ENCODE peak calls at places on chromosomes 6 and 20, in seven cellular contexts. T, H, E, B, X, U and L are unnamed samples.

GRCh38 chr6:45724511-45724910 is 291.1 kb downstream of the CLIC5 start:
- DNase-seq in U (no peak), E (no peak), B (peak), X (peak), H (peak), T (no peak), L (no peak)

GRCh38 chr6:36851149-36851614 is 11.9 kb upstream of the CPNE5 start:
- DNase-seq in T (peak), B (peak), H (peak), X (peak), U (peak), E (peak), L (no peak)

GRCh38 chr6:3210024-3210610 is 17.3 kb downstream of the TUBB2B start:
- DNase-seq in T (no peak), X (no peak), H (peak), U (no peak), E (no peak), B (no peak), L (no peak)

GRCh38 chr6:45504947-45505346 is 127.2 kb upstream of the SUPT3H start:
- DNase-seq in T (peak), U (no peak), E (peak), X (no peak), B (no peak), H (peak), L (no peak)

GRCh38 chr20:5557123-5557522 is 193.1 kb upstream of the SHLD1 start:
- DNase-seq in E (peak), U (no peak), T (peak), H (peak), X (peak), B (peak), L (no peak)

GRCh38 chr20:39812116-39812515 is 850.0 kb downstream of the DHX35 start:
- DNase-seq in B (no peak), T (no peak), E (no peak), U (no peak), X (no peak), H (no peak), L (no peak)

GRCh38 chr6:66082914-66083313 is 375.9 kb upstream of the EYS start:
- DNase-seq in T (no peak), E (no peak), B (no peak), H (no peak), U (no peak), X (no peak), L (no peak)

GRCh38 chr6:79070206-79070825 is 7.7 kb downstream of the PHIP start:
- DNase-seq in X (no peak), B (no peak), U (no peak), H (peak), T (no peak), E (no peak), L (no peak)

GRCh38 chr20:38001173-38001875 is 31.9 kb downstream of the TTI1 start:
- DNase-seq in U (no peak), H (peak), T (no peak), E (no peak), B (no peak), X (no peak), L (no peak)

GRCh38 chr6:129748212-129748900 is 38.4 kb upstream of the ARHGAP18 start:
- DNase-seq in X (peak), T (peak), E (peak), U (no peak), H (peak), B (no peak), L (no peak)

GRCh38 chr6:52020961-52021570 is 66.3 kb downstream of the PKHD1 start:
- DNase-seq in X (peak), H (peak), B (no peak), T (no peak), U (no peak), E (no peak), L (no peak)

GRCh38 chr6:79605061-79605460 is 26.1 kb upstream of the SH3BGRL2 start:
- DNase-seq in H (peak), B (no peak), U (no peak), E (no peak), X (no peak), T (no peak), L (no peak)

GRCh38 chr20:10540636-10541493 is 105.8 kb downstream of the SLX4IP start:
- DNase-seq in B (no peak), H (peak), T (no peak), E (no peak), X (peak), U (no peak), L (no peak)

GRCh38 chr20:10538768-10539167 is 103.7 kb downstream of the SLX4IP start:
- DNase-seq in T (no peak), U (no peak), X (no peak), B (no peak), H (no peak), E (no peak), L (no peak)

GRCh38 chr20:10537850-10538480 is 102.9 kb downstream of the SLX4IP start:
- DNase-seq in T (no peak), E (no peak), H (peak), X (no peak), U (no peak), B (no peak), L (no peak)

GRCh38 chr20:10541668-10542411 is 106.7 kb downstream of the SLX4IP start:
- DNase-seq in T (no peak), H (no peak), U (no peak), E (no peak), B (no peak), X (no peak), L (no peak)

GRCh38 chr20:10539818-10540553 is 104.9 kb downstream of the SLX4IP start:
- DNase-seq in E (no peak), X (no peak), H (no peak), T (no peak), U (no peak), B (no peak), L (no peak)
- H3K27ac ChIP-seq in E (no peak), X (peak), H (no peak), T (no peak), U (peak), B (no peak), L (no peak)

GRCh38 chr6:41779793-41780622 is at the start of gene FRS3:
- DNase-seq in U (peak), H (peak), E (peak), X (peak), T (peak), B (peak), L (peak)
- TF ChIP-seq POLR2A in U (peak), H (no peak), E (peak), X (no peak), T (no peak), B (no peak), L (no peak)

GRCh38 chr6:33321227-33321626 is 3.7 kb upstream of the ZBTB22 start:
- DNase-seq in X (no peak), H (no peak), T (no peak), B (no peak), U (no peak), E (no peak), L (no peak)
- H3K27ac ChIP-seq in X (peak), H (peak), T (no peak), B (peak), U (no peak), E (no peak), L (peak)

GRCh38 chr6:107511410-107512070 is 21.6 kb downstream of the SOBP start:
- DNase-seq in T (no peak), B (peak), U (peak), H (no peak), X (no peak), E (no peak), L (no peak)

GRCh38 chr6:107510108-107510507 is 20.2 kb downstream of the SOBP start:
- DNase-seq in X (no peak), E (no peak), U (no peak), H (no peak), T (no peak), B (no peak), L (no peak)

GRCh38 chr6:107509506-107509905 is 19.6 kb downstream of the SOBP start:
- DNase-seq in E (peak), T (peak), X (no peak), B (peak), U (no peak), H (peak), L (no peak)

GRCh38 chr6:107504655-107505054 is 14.7 kb downstream of the SOBP start:
- DNase-seq in U (no peak), H (no peak), B (no peak), T (no peak), X (no peak), E (no peak), L (no peak)

GRCh38 chr6:107506145-107506544 is 16.2 kb downstream of the SOBP start:
- DNase-seq in B (no peak), T (peak), U (no peak), E (no peak), H (no peak), X (no peak), L (no peak)
- TF ChIP-seq POLR2A in B (no peak), T (no peak), U (no peak), E (no peak), H (no peak), X (no peak), L (no peak)

GRCh38 chr6:87918461-87918941 is 129.1 kb upstream of the SPACA1 start:
- DNase-seq in T (no peak), B (no peak), X (no peak), U (no peak), E (no peak), H (no peak), L (no peak)
- H3K27ac ChIP-seq in T (no peak), B (no peak), X (no peak), U (no peak), E (no peak), H (no peak), L (no peak)

DNA sequence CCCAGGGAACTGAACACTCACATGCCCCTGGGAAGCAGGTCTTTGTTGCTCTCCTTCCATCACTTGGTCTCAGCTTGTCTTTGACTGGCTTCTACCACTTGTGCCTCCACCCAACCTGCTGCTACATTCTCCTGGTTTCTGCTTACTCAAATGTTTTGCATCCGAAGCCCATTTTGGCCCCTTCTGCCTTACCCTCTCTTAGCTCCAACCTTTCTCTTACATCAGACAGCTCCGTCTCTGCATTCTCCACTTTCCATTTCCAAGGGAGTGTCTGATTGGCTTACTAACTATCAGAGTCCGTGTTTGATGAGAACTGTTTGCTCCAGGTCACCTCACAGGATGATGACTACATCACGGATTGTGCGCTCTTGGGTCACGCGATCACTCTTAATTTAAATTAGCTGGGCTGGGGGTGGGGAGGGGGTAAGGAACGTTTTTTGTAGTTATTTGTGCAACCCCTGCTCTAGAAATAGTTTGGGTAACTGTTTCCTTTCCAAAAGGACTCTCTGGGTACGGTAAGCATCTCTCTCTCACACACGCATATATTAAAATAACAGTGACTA is 844 bp upstream of the ABRACL start:
- DNase-seq in E (peak), X (no peak), T (peak), H (peak), U (no peak), B (peak), L (no peak)
- TF ChIP-seq POLR2A in E (no peak), X (no peak), T (no peak), H (no peak), U (no peak), B (no peak), L (no peak)

GRCh38 chr20:59966428-59966827 is 8.2 kb downstream of the CDH26 start:
- DNase-seq in H (no peak), T (no peak), X (no peak), U (no peak), E (no peak), B (no peak), L (no peak)
- H3K27ac ChIP-seq in H (no peak), T (no peak), X (no peak), U (no peak), E (no peak), B (no peak), L (no peak)

GRCh38 chr20:49283176-49283702 is 5.4 kb upstream of the ZNFX1 start:
- DNase-seq in X (no peak), B (no peak), T (no peak), E (no peak), U (no peak), H (no peak), L (no peak)
- TF ChIP-seq POLR2A in X (no peak), B (no peak), T (no peak), E (no peak), U (no peak), H (no peak), L (no peak)